ENCODE peak calls at places on chromosome 13, in six cellular contexts. M is thoracic aorta, B is heart right ventricle, S is keratinocyte, H is mammary epithelial cell, P is suprapubic skin. I is an unnamed sample.
A peak's percentile ranks its signal among the peaks of the same experiment; 100 is the strongest.

GRCh38 chr13:76610819-76611415 is 275.3 kb downstream of the KCTD12 start:
- DNase-seq in M (no peak), B (no peak), S (no peak), H (no peak), P (no peak), I (no peak)

GRCh38 chr13:77325371-77325941 is 1.4 kb downstream of the MYCBP2 start:
- DNase-seq in M (no peak), B (no peak), S (no peak), H (peak; percentile 75), P (no peak), I (no peak)

GRCh38 chr13:48875071-48875470 is 100.6 kb upstream of the FNDC3A start:
- DNase-seq in M (no peak), B (no peak), S (no peak), H (no peak), P (no peak), I (no peak)

GRCh38 chr13:59112375-59112774 is 1051.4 kb downstream of the DIAPH3 start:
- DNase-seq in M (no peak), B (peak; percentile 26), S (no peak), H (peak; percentile 64), P (no peak), I (no peak)

GRCh38 chr13:44389856-44390255 is 16.2 kb downstream of the SERP2 start:
- DNase-seq in M (no peak), B (no peak), S (no peak), H (no peak), P (no peak), I (no peak)

GRCh38 chr13:108346376-108346775 is 76.9 kb downstream of the TNFSF13B start:
- DNase-seq in M (no peak), B (no peak), S (no peak), H (no peak), P (no peak), I (no peak)

GRCh38 chr13:111037838-111038397 is 77.2 kb upstream of the ARHGEF7 start:
- DNase-seq in M (no peak), B (no peak), S (no peak), H (no peak), P (no peak), I (no peak)

GRCh38 chr13:113086031-113086750 is 19.4 kb upstream of the F7 start:
- DNase-seq in M (no peak), B (no peak), S (no peak), H (no peak), P (no peak), I (no peak)

GRCh38 chr13:92719868-92720267 is 506.7 kb upstream of the GPC6 start:
- DNase-seq in M (no peak), B (no peak), S (no peak), H (no peak), P (no peak), I (no peak)

GRCh38 chr13:100633461-100633860 is 41.1 kb downstream of the TMTC4 start:
- DNase-seq in M (no peak), B (no peak), S (peak; percentile 38), H (peak; percentile 74), P (no peak), I (no peak)

GRCh38 chr13:40514797-40515196 is 151.6 kb downstream of the FOXO1 start:
- DNase-seq in M (no peak), B (no peak), S (no peak), H (no peak), P (no peak), I (no peak)

GRCh38 chr13:90717451-90717936 is 630.0 kb upstream of the MIR17HG start:
- DNase-seq in M (no peak), B (no peak), S (peak; percentile 25), H (peak; percentile 76), P (no peak), I (no peak)

GRCh38 chr13:113153810-113154748 is 4.4 kb upstream of the PROZ start:
- DNase-seq in M (peak; percentile 38), B (peak; percentile 83), S (no peak), H (peak; percentile 29), P (peak; percentile 90), I (peak; percentile 75)

GRCh38 chr13:102845630-102846260 is at the start of gene ERCC5:
- DNase-seq in M (peak; percentile 84), B (peak; percentile 96), S (peak; percentile 69), H (peak; percentile 96), P (peak; percentile 97), I (peak; percentile 85)

GRCh38 chr13:37074703-37075102 is 15.2 kb upstream of the SUPT20H start:
- DNase-seq in M (no peak), B (no peak), S (no peak), H (peak; percentile 10), P (no peak), I (no peak)

GRCh38 chr13:22498006-22498405 is 682.8 kb upstream of the SGCG start:
- DNase-seq in M (no peak), B (no peak), S (no peak), H (no peak), P (no peak), I (no peak)

GRCh38 chr13:93977986-93978385 is 501.5 kb downstream of the DCT start:
- DNase-seq in M (no peak), B (no peak), S (no peak), H (no peak), P (no peak), I (no peak)

GRCh38 chr13:48626077-48626449 is 27.7 kb upstream of the CYSLTR2 start:
- DNase-seq in M (no peak), B (peak; percentile 48), S (no peak), H (no peak), P (no peak), I (no peak)

GRCh38 chr13:113900646-113901045 is 36.8 kb upstream of the GAS6 start:
- DNase-seq in M (no peak), B (no peak), S (no peak), H (no peak), P (no peak), I (no peak)

GRCh38 chr13:110352735-110353134 is 45.7 kb downstream of the COL4A2 start:
- DNase-seq in M (no peak), B (no peak), S (no peak), H (no peak), P (no peak), I (no peak)

GRCh38 chr13:24208314-24208713 is 47.8 kb downstream of the SPATA13 start:
- DNase-seq in M (no peak), B (no peak), S (peak; percentile 13), H (peak; percentile 67), P (no peak), I (no peak)

GRCh38 chr13:110640591-110641029 is 25.3 kb downstream of the NAXD start:
- DNase-seq in M (no peak), B (peak; percentile 56), S (no peak), H (no peak), P (peak; percentile 66), I (no peak)

GRCh38 chr13:45510671-45511070 is 45.9 kb downstream of the COG3 start:
- DNase-seq in M (no peak), B (no peak), S (no peak), H (no peak), P (no peak), I (no peak)

GRCh38 chr13:27374126-27374613 is 50.2 kb upstream of the GTF3A start:
- DNase-seq in M (no peak), B (no peak), S (no peak), H (no peak), P (no peak), I (no peak)

GRCh38 chr13:93227280-93227905 is 786 bp downstream of the GPC6 start:
- DNase-seq in M (no peak), B (no peak), S (no peak), H (peak; percentile 81), P (no peak), I (no peak)

GRCh38 chr13:99501952-99502310 is 659 bp downstream of the TM9SF2 start:
- DNase-seq in M (no peak), B (no peak), S (no peak), H (peak; percentile 23), P (peak; percentile 79), I (no peak)
- H3K4me1 ChIP-seq in M (peaks cover 77% of the 10 kb centered on the region), B (peaks cover 82% of the 10 kb centered on the region), S (peaks cover 42% of the 10 kb centered on the region), H (peaks cover 29% of the 10 kb centered on the region), P (peaks cover 64% of the 10 kb centered on the region), I (peaks cover 70% of the 10 kb centered on the region)

GRCh38 chr13:30255696-30256095 is 51.7 kb downstream of the KATNAL1 start:
- DNase-seq in M (no peak), B (no peak), S (no peak), H (no peak), P (no peak), I (no peak)
- TF ChIP-seq CTCF in M (peak; percentile 12), B (peak; percentile 17), S (no peak), H (peak; percentile 33), P (no peak), I (no peak)

GRCh38 chr13:51222510-51223283 is 499 bp downstream of the FAM124A start:
- DNase-seq in M (no peak), B (no peak), S (no peak), H (no peak), P (no peak), I (no peak)

GRCh38 chr13:51221108-51221507 is 1.1 kb upstream of the FAM124A start:
- DNase-seq in M (no peak), B (no peak), S (no peak), H (no peak), P (no peak), I (no peak)

GRCh38 chr13:51221674-51222509 is at the start of gene FAM124A:
- DNase-seq in M (no peak), B (peak; percentile 36), S (no peak), H (no peak), P (no peak), I (no peak)

GRCh38 chr13:51223284-51224270 is 1.4 kb downstream of the FAM124A start:
- DNase-seq in M (no peak), B (peak; percentile 20), S (no peak), H (no peak), P (no peak), I (no peak)

DNA sequence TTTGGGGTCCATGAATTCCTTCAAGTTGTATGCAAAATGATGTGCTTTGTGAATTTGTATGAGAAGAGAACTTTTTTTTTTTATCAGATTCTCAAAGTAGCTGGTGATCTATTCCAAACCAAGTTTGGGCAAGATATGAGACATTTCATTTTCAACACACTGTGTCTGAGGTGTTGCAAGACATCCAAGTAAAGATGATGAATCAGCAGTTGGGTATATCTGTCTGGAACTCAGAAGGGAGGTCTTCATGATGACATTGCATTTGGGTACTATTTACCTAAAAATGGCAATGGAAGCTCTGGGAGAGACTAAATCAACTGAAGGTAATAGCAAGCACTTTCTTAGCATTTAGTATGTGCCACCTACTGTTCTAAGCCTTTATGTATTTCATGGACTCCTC is 2.8 kb downstream of the FAM124A start:
- DNase-seq in M (no peak), B (no peak), S (no peak), H (no peak), P (no peak), I (no peak)
- H3K4me1 ChIP-seq in M (peaks cover 14% of the 10 kb centered on the region), B (peaks cover 30% of the 10 kb centered on the region), S (peaks cover 4% of the 10 kb centered on the region), H (peaks cover 11% of the 10 kb centered on the region), P (peaks cover 19% of the 10 kb centered on the region), I (peaks cover under 1% of the 10 kb centered on the region)

GRCh38 chr13:43304945-43305344 is 281.6 kb downstream of the DNAJC15 start:
- DNase-seq in M (no peak), B (no peak), S (no peak), H (no peak), P (no peak), I (no peak)

GRCh38 chr13:43307221-43307920 is 284.0 kb downstream of the DNAJC15 start:
- DNase-seq in M (no peak), B (no peak), S (no peak), H (no peak), P (no peak), I (no peak)

GRCh38 chr13:43305416-43305815 is 282.0 kb downstream of the DNAJC15 start:
- DNase-seq in M (no peak), B (no peak), S (no peak), H (no peak), P (no peak), I (no peak)

GRCh38 chr13:43307921-43308433 is 284.6 kb downstream of the DNAJC15 start:
- DNase-seq in M (peak; percentile 19), B (peak; percentile 79), S (peak; percentile 7), H (peak; percentile 34), P (peak; percentile 87), I (peak; percentile 71)

GRCh38 chr13:43306364-43306763 is 283.0 kb downstream of the DNAJC15 start:
- DNase-seq in M (no peak), B (no peak), S (no peak), H (no peak), P (no peak), I (no peak)
- TF ChIP-seq CTCF in M (no peak), B (no peak), S (no peak), H (no peak), P (no peak), I (no peak)